ENCODE peak calls at places on chromosomes 5 and 9, in five cellular contexts. U is fibroblast of lung, M is left ventricle myocardium inferior, L is mesendoderm, K is A673. V is an unnamed sample.
A peak's percentile ranks its signal among the peaks of the same experiment; 100 is the strongest.

GRCh38 chr9:86434039-86434726 is 80.0 kb upstream of the TUT7 start:
- DNase-seq in U (peak; percentile 86), M (no peak), L (peak; percentile 69), K (peak; percentile 84), V (peak; percentile 28)

GRCh38 chr5:76341935-76342334 is 61.1 kb upstream of the IQGAP2 start:
- DNase-seq in U (no peak), M (no peak), L (no peak), K (no peak), V (no peak)

GRCh38 chr5:54443264-54443663 is 12.2 kb upstream of the HSPB3 start:
- DNase-seq in U (peak; percentile 71), M (no peak), L (peak; percentile 59), K (peak; percentile 71), V (no peak)

GRCh38 chr5:141742866-141743651 is 61.0 kb upstream of the ARAP3 start:
- DNase-seq in U (peak; percentile 37), M (no peak), L (peak; percentile 75), K (peak; percentile 35), V (no peak)

GRCh38 chr9:112360047-112360804 is 19.7 kb upstream of the HSDL2 start:
- DNase-seq in U (peak; percentile 16), M (no peak), L (no peak), K (no peak), V (no peak)

GRCh38 chr5:78511116-78511906 is 137.3 kb downstream of the LHFPL2 start:
- DNase-seq in U (no peak), M (no peak), L (no peak), K (no peak), V (no peak)

GRCh38 chr5:162824360-162824759 is 613.0 kb upstream of the CCNG1 start:
- DNase-seq in U (no peak), M (no peak), L (no peak), K (no peak), V (no peak)

GRCh38 chr5:116914869-116915504 is 340.4 kb upstream of the SEMA6A start:
- DNase-seq in U (no peak), M (no peak), L (no peak), K (no peak), V (no peak)

GRCh38 chr9:3511537-3511936 is 14.3 kb downstream of the RFX3 start:
- DNase-seq in U (no peak), M (no peak), L (no peak), K (peak; percentile 27), V (no peak)

GRCh38 chr9:137095664-137096517 is 9.1 kb downstream of the MAN1B1 start:
- DNase-seq in U (no peak), M (no peak), L (no peak), K (no peak), V (peak; percentile 94)

GRCh38 chr5:9667906-9668305 is 37.8 kb upstream of the TAS2R1 start:
- DNase-seq in U (no peak), M (no peak), L (no peak), K (no peak), V (no peak)

GRCh38 chr5:148382961-148383360 is 797 bp upstream of the FBXO38 start:
- DNase-seq in U (peak; percentile 14), M (no peak), L (no peak), K (peak; percentile 3), V (no peak)

GRCh38 chr5:127970081-127970480 is 113.5 kb upstream of the SLC12A2 start:
- DNase-seq in U (no peak), M (no peak), L (no peak), K (no peak), V (no peak)

GRCh38 chr5:160367261-160367660 is 3.2 kb downstream of the C1QTNF2 start:
- DNase-seq in U (no peak), M (no peak), L (no peak), K (no peak), V (no peak)

GRCh38 chr9:121196389-121196788 is 5.3 kb downstream of the RAB14 start:
- DNase-seq in U (no peak), M (no peak), L (no peak), K (no peak), V (no peak)
- H3K4me1 ChIP-seq in U (peaks cover 6% of the 10 kb centered on the region), M (peaks cover 99% of the 10 kb centered on the region), L (peaks cover 5% of the 10 kb centered on the region), K (peaks cover 86% of the 10 kb centered on the region), V (peaks cover 91% of the 10 kb centered on the region)

GRCh38 chr9:71736236-71736635 is 32.1 kb downstream of the CEMIP2 start:
- DNase-seq in U (no peak), M (no peak), L (no peak), K (no peak), V (no peak)
- H3K4me1 ChIP-seq in U (peaks cover 5% of the 10 kb centered on the region), M (no peaks in the 10 kb centered on the region), L (no peaks in the 10 kb centered on the region), K (peaks cover 10% of the 10 kb centered on the region), V (no peaks in the 10 kb centered on the region)

GRCh38 chr9:69573666-69574456 is 98.3 kb downstream of the APBA1 start:
- DNase-seq in U (peak; percentile 35), M (no peak), L (no peak), K (peak; percentile 71), V (no peak)

GRCh38 chr9:69570091-69570451 is 102.1 kb downstream of the APBA1 start:
- DNase-seq in U (no peak), M (no peak), L (no peak), K (no peak), V (no peak)

GRCh38 chr9:69572611-69573010 is 99.6 kb downstream of the APBA1 start:
- DNase-seq in U (no peak), M (no peak), L (no peak), K (no peak), V (no peak)

GRCh38 chr9:69571032-69571431 is 101.1 kb downstream of the APBA1 start:
- DNase-seq in U (no peak), M (no peak), L (no peak), K (no peak), V (no peak)
- H3K4me1 ChIP-seq in U (peaks cover 4% of the 10 kb centered on the region), M (peaks cover 8% of the 10 kb centered on the region), L (no peaks in the 10 kb centered on the region), K (peaks cover 4% of the 10 kb centered on the region), V (no peaks in the 10 kb centered on the region)

DNA sequence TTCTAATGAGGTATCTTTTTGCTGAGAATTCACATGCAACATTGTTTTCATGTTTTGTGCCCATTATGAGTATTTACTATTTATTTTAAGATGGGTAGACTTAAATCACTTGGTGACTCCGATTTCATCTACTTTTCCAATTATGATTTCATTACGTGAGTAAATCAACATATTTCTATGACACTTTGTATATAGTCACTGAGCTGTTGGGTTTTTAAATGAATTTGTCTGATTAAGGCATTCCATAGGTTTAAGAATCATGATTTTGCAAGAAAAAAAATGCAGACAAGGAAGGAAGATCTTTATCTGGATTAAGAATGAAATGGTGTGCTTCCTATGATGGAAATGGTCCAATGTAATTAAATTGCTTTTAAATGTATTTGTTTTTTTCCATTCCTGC is 661.9 kb downstream of the ANXA1 start:
- DNase-seq in U (no peak), M (no peak), L (no peak), K (no peak), V (no peak)
- H3K4me1 ChIP-seq in U (no peaks in the 10 kb centered on the region), M (no peaks in the 10 kb centered on the region), L (no peaks in the 10 kb centered on the region), K (no peaks in the 10 kb centered on the region), V (no peaks in the 10 kb centered on the region)

DNA sequence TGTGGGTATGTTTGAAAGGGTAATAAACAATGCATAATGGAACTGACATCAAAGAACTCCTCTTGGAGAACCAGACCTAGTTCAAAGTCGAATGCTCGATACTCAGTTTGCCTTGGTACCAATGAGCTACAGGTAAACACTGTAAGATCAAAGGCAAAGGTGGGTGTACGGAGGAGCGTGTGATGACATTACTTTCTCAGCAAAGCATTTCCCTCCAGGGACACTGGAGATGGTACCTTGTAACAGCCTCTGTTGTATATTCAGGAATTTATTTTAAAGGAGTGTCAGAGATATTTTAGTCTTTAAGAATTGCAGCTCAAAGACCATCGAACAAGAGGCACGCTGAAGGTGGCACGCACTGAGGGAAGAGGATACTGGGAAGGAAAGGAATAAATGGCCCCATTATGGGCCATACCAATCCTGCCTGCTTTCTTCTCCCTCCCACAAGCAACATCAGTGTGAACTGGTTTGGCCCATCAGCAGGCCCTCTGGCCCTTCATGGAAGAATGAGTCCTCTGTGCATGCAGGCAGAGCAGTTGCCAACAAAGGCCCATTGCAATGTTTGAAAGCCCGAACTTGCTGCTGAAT is 410.3 kb downstream of the ACTL7B start:
- DNase-seq in U (no peak), M (no peak), L (no peak), K (no peak), V (no peak)
- H3K4me1 ChIP-seq in U (peaks cover 15% of the 10 kb centered on the region), M (no peaks in the 10 kb centered on the region), L (no peaks in the 10 kb centered on the region), K (no peaks in the 10 kb centered on the region), V (no peaks in the 10 kb centered on the region)

DNA sequence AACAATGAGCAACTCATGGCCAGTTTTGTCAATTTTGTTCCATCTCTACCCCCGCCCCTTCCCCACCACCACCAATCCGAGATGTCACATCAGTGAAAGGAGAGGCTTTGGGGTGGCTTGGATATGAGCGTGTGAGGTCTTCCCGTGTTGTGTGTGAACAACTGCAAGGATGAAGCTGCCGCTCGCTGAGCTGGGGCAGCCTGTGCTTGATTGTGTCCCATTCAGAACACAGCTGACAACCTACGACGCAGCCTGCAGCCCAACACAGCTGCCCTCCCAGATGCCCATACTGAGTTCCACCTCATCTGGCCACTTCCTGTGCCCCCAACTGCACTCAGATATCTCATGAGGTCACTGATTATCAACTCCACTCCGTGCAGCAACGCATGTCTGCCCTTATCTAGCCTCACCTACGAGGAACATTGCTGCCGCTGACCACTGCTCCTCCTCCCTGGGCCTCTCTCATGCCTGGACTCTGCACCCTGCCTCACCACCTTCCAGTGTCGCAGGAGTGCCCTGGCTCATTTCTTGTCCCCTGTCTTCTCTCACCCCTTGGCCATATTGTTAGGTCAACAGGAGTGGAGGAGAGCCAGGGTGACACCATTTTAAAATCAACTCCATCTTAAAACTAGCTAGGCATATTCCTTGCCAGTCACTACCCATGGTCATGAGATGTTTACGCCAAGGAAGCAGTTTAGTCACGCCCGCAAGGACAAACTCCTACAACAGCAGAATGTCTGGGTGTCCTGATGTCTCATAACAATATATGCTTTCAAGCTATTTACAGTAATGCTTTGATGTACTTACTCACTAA is 7.3 kb upstream of the IL4 start:
- DNase-seq in U (no peak), M (no peak), L (no peak), K (no peak), V (no peak)
- H3K4me1 ChIP-seq in U (peaks cover 2% of the 10 kb centered on the region), M (no peaks in the 10 kb centered on the region), L (no peaks in the 10 kb centered on the region), K (peaks cover 6% of the 10 kb centered on the region), V (peaks cover 22% of the 10 kb centered on the region)

GRCh38 chr5:14145356-14146334 is 2.5 kb downstream of the TRIO start:
- DNase-seq in U (no peak), M (no peak), L (no peak), K (no peak), V (no peak)
- H3K4me1 ChIP-seq in U (peaks cover 22% of the 10 kb centered on the region), M (peaks cover 77% of the 10 kb centered on the region), L (peaks cover 29% of the 10 kb centered on the region), K (peaks cover 35% of the 10 kb centered on the region), V (peaks cover 11% of the 10 kb centered on the region)

GRCh38 chr5:149457393-149457763 is 78.3 kb upstream of the IL17B start:
- DNase-seq in U (no peak), M (no peak), L (no peak), K (no peak), V (no peak)

GRCh38 chr5:149453618-149454415 is 74.7 kb upstream of the IL17B start:
- DNase-seq in U (no peak), M (no peak), L (no peak), K (no peak), V (no peak)

GRCh38 chr5:149452665-149453617 is 73.8 kb upstream of the IL17B start:
- DNase-seq in U (peak; percentile 87), M (peak; percentile 58), L (peak; percentile 96), K (peak; percentile 58), V (no peak)

GRCh38 chr5:149456597-149457392 is 77.7 kb upstream of the IL17B start:
- DNase-seq in U (no peak), M (no peak), L (no peak), K (no peak), V (no peak)

GRCh38 chr5:149455889-149456409 is 76.9 kb upstream of the IL17B start:
- DNase-seq in U (peak; percentile 74), M (peak; percentile 62), L (no peak), K (no peak), V (no peak)
- H3K4me1 ChIP-seq in U (peaks cover 37% of the 10 kb centered on the region), M (peaks cover 69% of the 10 kb centered on the region), L (no peaks in the 10 kb centered on the region), K (peaks cover 9% of the 10 kb centered on the region), V (no peaks in the 10 kb centered on the region)

GRCh38 chr9:133915534-133916158 is 76.5 kb downstream of the VAV2 start:
- DNase-seq in U (no peak), M (no peak), L (no peak), K (no peak), V (no peak)
- H3K4me1 ChIP-seq in U (peaks cover 32% of the 10 kb centered on the region), M (peaks cover 30% of the 10 kb centered on the region), L (peaks cover 6% of the 10 kb centered on the region), K (peaks cover 8% of the 10 kb centered on the region), V (no peaks in the 10 kb centered on the region)